ENCODE peak calls at places on chromosomes 12 and 14, in nine cellular contexts. Z, N, E, S, M, K, J, O and G are unnamed samples.

GRCh38 chr14:98952595-98953325 is 319.2 kb downstream of the BCL11B start:
- DNase-seq in Z (no peak), J (no peak), K (no peak), N (no peak), O (no peak), E (peak), M (no peak), S (no peak), G (no peak)

GRCh38 chr14:93073833-93074769 is 41.6 kb downstream of the ITPK1 start:
- DNase-seq in M (no peak), K (no peak), N (no peak), S (peak), E (no peak), J (no peak), Z (no peak), O (no peak), G (no peak)

GRCh38 chr12:25811656-25812126 is 146.8 kb upstream of the RASSF8 start:
- DNase-seq in O (no peak), M (no peak), S (peak), K (no peak), E (no peak), J (no peak), Z (no peak), N (no peak), G (no peak)

GRCh38 chr12:57340104-57340503 is 89.1 kb upstream of the STAC3 start:
- DNase-seq in N (no peak), Z (no peak), E (peak), J (peak), O (no peak), M (no peak), S (peak), K (no peak), G (no peak)

GRCh38 chr14:99266181-99267178 is 5.5 kb downstream of the BCL11B start:
- DNase-seq in E (no peak), J (peak), N (peak), K (peak), S (peak), M (peak), O (no peak), Z (peak), G (peak)

GRCh38 chr12:127628655-127629054 is 638.3 kb upstream of the TMEM132C start:
- DNase-seq in J (no peak), Z (no peak), K (no peak), O (no peak), M (no peak), S (no peak), E (peak), N (no peak), G (no peak)

GRCh38 chr12:52216107-52216506 is 16.9 kb upstream of the KRT7 start:
- DNase-seq in J (peak), M (peak), K (no peak), S (no peak), Z (no peak), O (no peak), N (no peak), E (no peak), G (no peak)

GRCh38 chr14:24972844-24973243 is 77.1 kb downstream of the STXBP6 start:
- DNase-seq in M (no peak), K (no peak), Z (no peak), S (no peak), O (no peak), E (no peak), J (no peak), N (no peak), G (no peak)

GRCh38 chr12:109763201-109763841 is 49.7 kb downstream of the FAM222A start:
- DNase-seq in J (no peak), Z (no peak), N (no peak), K (no peak), M (no peak), S (peak), O (peak), E (peak), G (no peak)

GRCh38 chr14:68676511-68676943 is 116.3 kb downstream of the ZFP36L1 start:
- DNase-seq in S (no peak), O (peak), E (no peak), J (peak), M (no peak), Z (no peak), K (no peak), N (no peak), G (no peak)

GRCh38 chr12:26845984-26846383 is 13.0 kb upstream of the ITPR2 start:
- DNase-seq in J (no peak), E (peak), K (peak), Z (no peak), N (no peak), M (no peak), O (no peak), S (peak), G (no peak)

GRCh38 chr12:70609739-70610491 is 27.3 kb downstream of the PTPRB start:
- DNase-seq in M (peak), O (no peak), K (peak), E (no peak), N (no peak), J (peak), Z (no peak), S (peak), G (no peak)

GRCh38 chr12:3436496-3437060 is 54.4 kb upstream of the PRMT8 start:
- DNase-seq in O (no peak), S (no peak), E (no peak), M (no peak), N (no peak), J (no peak), Z (no peak), K (no peak), G (no peak)

GRCh38 chr14:93231129-93231979 is 24.3 kb downstream of the UBR7 start:
- DNase-seq in E (no peak), J (no peak), K (no peak), N (no peak), M (peak), S (peak), O (no peak), Z (no peak), G (no peak)

GRCh38 chr12:29796823-29797263 is 13.1 kb upstream of the TMTC1 start:
- DNase-seq in Z (no peak), O (peak), S (peak), E (peak), K (no peak), J (peak), M (no peak), N (no peak), G (no peak)

GRCh38 chr14:64293976-64294671 is at the start of gene ESR2:
- DNase-seq in K (peak), E (no peak), Z (no peak), S (peak), J (peak), M (peak), O (no peak), N (peak), G (no peak)

GRCh38 chr14:77139540-77140342 is 1.9 kb downstream of the ZDHHC22 start:
- DNase-seq in Z (no peak), E (no peak), O (no peak), K (peak), J (peak), M (peak), S (no peak), N (peak), G (peak)

GRCh38 chr14:61147369-61147897 is 133.7 kb downstream of the TMEM30B start:
- DNase-seq in Z (no peak), S (no peak), K (no peak), J (no peak), N (no peak), O (no peak), E (peak), M (no peak), G (no peak)

GRCh38 chr12:117908411-117908810 is 60.4 kb downstream of the KSR2 start:
- DNase-seq in N (no peak), O (no peak), K (no peak), E (no peak), S (no peak), Z (no peak), M (no peak), J (no peak), G (no peak)

GRCh38 chr14:47012533-47012932 is 361.0 kb upstream of the RPL10L start:
- DNase-seq in S (no peak), Z (no peak), O (no peak), J (no peak), N (no peak), K (no peak), M (no peak), E (no peak), G (no peak)

GRCh38 chr14:89455412-89455811 is 38.4 kb upstream of the FOXN3 start:
- DNase-seq in S (peak), K (no peak), E (no peak), Z (no peak), M (no peak), J (peak), O (no peak), N (no peak), G (no peak)

GRCh38 chr12:110174373-110174996 is 50.3 kb downstream of the IFT81 start:
- DNase-seq in S (peak), J (no peak), K (no peak), N (no peak), M (no peak), O (no peak), E (no peak), Z (no peak), G (no peak)

GRCh38 chr14:52455291-52456088 is 96.8 kb downstream of the TXNDC16 start:
- DNase-seq in K (no peak), O (no peak), S (peak), Z (no peak), M (no peak), E (peak), N (no peak), J (no peak), G (no peak)

GRCh38 chr12:42473130-42473529 is 116.4 kb downstream of the PRICKLE1 start:
- DNase-seq in S (peak), M (no peak), J (no peak), E (no peak), K (no peak), O (peak), Z (no peak), N (no peak), G (no peak)

GRCh38 chr12:132464820-132465219 is 25.1 kb upstream of the FBRSL1 start:
- DNase-seq in M (no peak), Z (no peak), N (no peak), E (no peak), K (no peak), O (no peak), J (no peak), S (no peak), G (no peak)

GRCh38 chr12:53048033-53048779 is 1.7 kb upstream of the TNS2 start:
- DNase-seq in N (no peak), M (peak), J (peak), Z (no peak), E (no peak), K (no peak), S (no peak), O (no peak), G (no peak)

GRCh38 chr14:92105845-92106094 is 612 bp downstream of the ATXN3 start:
- DNase-seq in E (no peak), N (no peak), O (no peak), S (peak), J (no peak), Z (no peak), K (peak), M (no peak), G (no peak)

GRCh38 chr14:79466938-79467527 is 744.3 kb downstream of the DIO2 start:
- DNase-seq in O (no peak), N (no peak), K (no peak), E (no peak), S (no peak), J (no peak), M (no peak), Z (no peak), G (no peak)